ENCODE peak calls at places on chromosomes 7 and 10, in four cellular contexts. U, A, Z and X are unnamed samples.

GRCh38 chr10:87642486-87642885 is 17.2 kb upstream of the PAPSS2 start:
- DNase-seq in U (no peak), A (no peak), Z (no peak), X (no peak)

GRCh38 chr10:681670-682318 is 7.7 kb downstream of the DIP2C start:
- DNase-seq in U (peak), A (no peak), Z (no peak), X (no peak)

GRCh38 chr7:140304071-140304799 is 94.1 kb downstream of the SLC37A3 start:
- DNase-seq in U (peak), A (peak), Z (peak), X (peak)

GRCh38 chr10:72738476-72738875 is 46.5 kb downstream of the MCU start:
- DNase-seq in U (peak), A (no peak), Z (no peak), X (no peak)

GRCh38 chr10:113993489-113993932 is 50.2 kb upstream of the ADRB1 start:
- DNase-seq in U (no peak), A (no peak), Z (no peak), X (no peak)

GRCh38 chr10:29926649-29927048 is 132.7 kb downstream of the JCAD start:
- DNase-seq in U (no peak), A (no peak), Z (no peak), X (no peak)

GRCh38 chr7:56291-56913 is 136.0 kb upstream of the FAM20C start:
- DNase-seq in U (no peak), A (no peak), Z (no peak), X (no peak)

GRCh38 chr7:3683886-3684539 is 383.0 kb downstream of the SDK1 start:
- DNase-seq in U (peak), A (no peak), Z (no peak), X (no peak)

GRCh38 chr10:29136401-29136800 is 152.5 kb upstream of the LYZL1 start:
- DNase-seq in U (no peak), A (no peak), Z (no peak), X (no peak)

GRCh38 chr10:46525177-46525823 is 31.2 kb downstream of the GPRIN2 start:
- DNase-seq in U (no peak), A (peak), Z (no peak), X (no peak)

GRCh38 chr10:123870260-123870659 is 21.3 kb downstream of the CPXM2 start:
- DNase-seq in U (no peak), A (no peak), Z (no peak), X (no peak)

GRCh38 chr7:139915864-139916716 is 87.0 kb downstream of the TBXAS1 start:
- DNase-seq in U (no peak), A (peak), Z (peak), X (peak)

GRCh38 chr10:43205681-43206390 is 61.0 kb downstream of the RASGEF1A start:
- DNase-seq in U (no peak), A (peak), Z (no peak), X (no peak)

GRCh38 chr7:50637725-50638643 is 72.8 kb upstream of the DDC start:
- DNase-seq in U (no peak), A (no peak), Z (no peak), X (no peak)

GRCh38 chr7:38195804-38196595 is 18.0 kb downstream of the STARD3NL start:
- DNase-seq in U (no peak), A (no peak), Z (no peak), X (no peak)

GRCh38 chr10:79162861-79163662 is 94.3 kb downstream of the ZMIZ1 start:
- DNase-seq in U (no peak), A (no peak), Z (no peak), X (no peak)

GRCh38 chr10:23155166-23155565 is 36.9 kb upstream of the PTF1A start:
- DNase-seq in U (no peak), A (no peak), Z (no peak), X (no peak)

GRCh38 chr7:54349259-54349658 is 192.9 kb upstream of the VSTM2A start:
- DNase-seq in U (no peak), A (no peak), Z (no peak), X (no peak)

GRCh38 chr7:18361756-18362155 is 133.8 kb upstream of the HDAC9 start:
- DNase-seq in U (no peak), A (no peak), Z (peak), X (no peak)

GRCh38 chr10:70247360-70247759 is 14.1 kb upstream of the PPA1 start:
- DNase-seq in U (no peak), A (no peak), Z (peak), X (no peak)

GRCh38 chr10:120336910-120337540 is 120.0 kb upstream of the PLPP4 start:
- DNase-seq in U (peak), A (peak), Z (peak), X (no peak)

GRCh38 chr7:94253696-94254095 is 141.0 kb upstream of the COL1A2 start:
- DNase-seq in U (no peak), A (no peak), Z (no peak), X (no peak)

DNA sequence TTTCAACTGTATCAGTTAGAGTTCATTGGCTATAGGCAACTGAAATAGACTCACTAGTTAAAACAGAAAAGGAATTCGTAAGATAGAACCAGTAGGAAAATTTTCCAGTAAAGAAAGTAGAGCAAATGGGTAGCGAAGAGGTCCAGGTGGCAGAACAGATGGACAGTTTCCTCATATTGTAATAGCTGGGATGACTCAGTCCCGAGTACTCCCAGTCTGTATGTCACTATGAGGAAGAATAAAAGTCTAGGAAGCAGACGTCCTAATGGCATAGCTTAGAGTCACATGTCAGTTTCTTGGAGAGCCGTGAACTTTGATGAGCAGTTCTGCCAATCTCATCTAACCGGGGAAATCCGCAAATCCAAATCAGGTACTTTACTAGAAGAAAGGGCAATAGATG is 95.3 kb downstream of the RNF32 start:
- DNase-seq in U (no peak), A (no peak), Z (no peak), X (no peak)
- TF ChIP-seq NFIC in U (no peak), A (no peak), Z (no peak), X (no peak)

DNA sequence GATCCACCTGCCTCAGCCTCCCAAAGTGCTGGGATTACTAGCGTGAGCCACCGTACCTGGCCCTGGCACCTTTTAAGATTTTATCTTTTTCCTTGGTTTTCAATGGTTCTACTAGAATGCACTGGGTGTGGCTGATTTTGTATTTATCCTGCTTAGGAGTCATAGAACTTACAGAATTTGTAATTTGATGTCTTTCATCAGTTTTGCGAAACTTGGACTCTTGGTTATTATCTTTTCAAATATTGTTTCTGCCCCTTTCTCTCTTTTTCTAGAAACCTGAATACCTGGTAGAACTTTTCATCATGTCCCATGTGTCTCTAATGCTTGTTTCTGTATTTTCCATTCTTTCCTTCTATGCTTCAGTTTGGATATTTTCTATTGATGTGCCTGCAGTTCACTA is 2.8 kb upstream of the NUB1 start:
- DNase-seq in U (no peak), A (no peak), Z (no peak), X (no peak)
- TF ChIP-seq NFIC in U (no peak), A (no peak), Z (no peak), X (no peak)

GRCh38 chr10:32616438-32616837 is 170.5 kb downstream of the CCDC7 start:
- DNase-seq in U (no peak), A (no peak), Z (no peak), X (no peak)
- TF ChIP-seq NFIC in U (no peak), A (no peak), Z (no peak), X (no peak)

DNA sequence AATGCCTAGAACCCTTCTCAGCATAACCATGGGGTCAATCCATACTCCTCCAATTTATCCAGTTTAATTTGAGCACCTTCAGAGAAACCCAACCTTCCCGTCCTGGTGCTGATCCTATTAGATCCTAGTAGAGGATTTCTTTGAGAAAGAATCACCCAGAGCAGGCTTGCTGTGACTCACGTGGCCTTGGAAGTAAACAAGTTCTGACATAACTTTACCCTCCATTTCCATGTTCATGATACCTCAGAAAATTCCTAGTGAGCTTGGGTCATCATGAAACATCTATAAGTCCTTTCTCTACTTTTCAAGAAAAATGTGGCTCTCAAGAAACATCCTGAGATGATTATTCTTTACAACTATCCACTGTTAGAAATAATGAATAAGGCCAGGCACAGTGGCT is 71.7 kb downstream of the PRLHR start:
- DNase-seq in U (no peak), A (no peak), Z (no peak), X (no peak)
- TF ChIP-seq NFIC in U (no peak), A (no peak), Z (no peak), X (no peak)